ENCODE peak calls at places on chromosome 10, in five cellular contexts. One of them, this sample, is unnamed.

GRCh38 chr10:110355181-110355831 is 50.6 kb upstream of the SMNDC1 start:
- DNase-seq in A549: no peak
- DNase-seq in nephron progenitor cell: no peak
- DNase-seq in lower leg skin: no peak
- DNase-seq in cardiac fibroblast: no peak
- DNase-seq in this sample: no peak

GRCh38 chr10:1203216-1203615 is 147.0 kb downstream of the WDR37 start:
- DNase-seq in A549: no peak
- DNase-seq in nephron progenitor cell: no peak
- DNase-seq in lower leg skin: peak
- DNase-seq in cardiac fibroblast: no peak
- DNase-seq in this sample: no peak

GRCh38 chr10:124710266-124710881 is 33.8 kb downstream of the FAM53B start:
- DNase-seq in A549: no peak
- DNase-seq in nephron progenitor cell: no peak
- DNase-seq in lower leg skin: no peak
- DNase-seq in cardiac fibroblast: no peak
- DNase-seq in this sample: no peak

GRCh38 chr10:43904831-43905230 is 256.1 kb upstream of the ZNF32 start:
- DNase-seq in A549: no peak
- DNase-seq in nephron progenitor cell: no peak
- DNase-seq in lower leg skin: no peak
- DNase-seq in cardiac fibroblast: no peak
- DNase-seq in this sample: no peak

GRCh38 chr10:110165867-110166266 is 41.5 kb upstream of the MXI1 start:
- DNase-seq in A549: no peak
- DNase-seq in nephron progenitor cell: no peak
- DNase-seq in lower leg skin: peak
- DNase-seq in cardiac fibroblast: no peak
- DNase-seq in this sample: no peak

GRCh38 chr10:69802424-69803161 is 887 bp downstream of the COL13A1 start:
- DNase-seq in A549: no peak
- DNase-seq in nephron progenitor cell: peak
- DNase-seq in lower leg skin: no peak
- DNase-seq in cardiac fibroblast: peak
- DNase-seq in this sample: peak

GRCh38 chr10:130635528-130635927 is 499.3 kb downstream of the GLRX3 start:
- DNase-seq in A549: no peak
- DNase-seq in nephron progenitor cell: no peak
- DNase-seq in lower leg skin: peak
- DNase-seq in cardiac fibroblast: no peak
- DNase-seq in this sample: no peak

GRCh38 chr10:89632824-89633223 is 12.2 kb downstream of the PANK1 start:
- DNase-seq in A549: no peak
- DNase-seq in nephron progenitor cell: no peak
- DNase-seq in lower leg skin: no peak
- DNase-seq in cardiac fibroblast: no peak
- DNase-seq in this sample: no peak

GRCh38 chr10:47025540-47026300 is 114.5 kb downstream of the PTPN20 start:
- DNase-seq in A549: no peak
- DNase-seq in nephron progenitor cell: no peak
- DNase-seq in lower leg skin: peak
- DNase-seq in cardiac fibroblast: peak
- DNase-seq in this sample: peak

GRCh38 chr10:84095821-84096497 is 43.4 kb upstream of the GHITM start:
- DNase-seq in A549: no peak
- DNase-seq in nephron progenitor cell: no peak
- DNase-seq in lower leg skin: no peak
- DNase-seq in cardiac fibroblast: peak
- DNase-seq in this sample: no peak

GRCh38 chr10:72312865-72313391 is 39.2 kb downstream of the DDIT4 start:
- DNase-seq in A549: no peak
- DNase-seq in nephron progenitor cell: no peak
- DNase-seq in lower leg skin: no peak
- DNase-seq in cardiac fibroblast: no peak
- DNase-seq in this sample: no peak
- TF ChIP-seq CTCF in A549: no peak
- TF ChIP-seq CTCF in nephron progenitor cell: no peak
- TF ChIP-seq CTCF in lower leg skin: no peak
- TF ChIP-seq CTCF in cardiac fibroblast: no peak
- TF ChIP-seq CTCF in this sample: no peak

DNA sequence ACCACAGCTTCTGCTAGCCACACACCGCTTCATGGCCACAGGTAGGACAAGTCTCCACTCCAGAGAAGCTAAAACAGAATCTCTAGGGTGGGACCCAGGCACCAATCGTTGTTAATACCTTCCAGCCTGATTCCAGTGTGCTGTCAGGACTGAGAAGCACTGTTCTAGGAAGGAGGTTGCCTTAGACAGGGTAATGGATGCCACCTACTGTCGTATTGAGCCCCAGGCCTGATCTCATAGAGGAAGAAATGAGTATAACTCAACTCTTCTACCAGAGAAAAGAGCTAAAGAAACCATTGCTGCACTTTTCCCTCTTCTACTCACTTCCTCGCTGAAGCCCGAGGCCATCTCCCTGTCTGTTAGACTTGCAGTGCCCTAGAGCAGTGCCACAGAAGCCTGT is 31.8 kb downstream of the CNNM1 start:
- DNase-seq in A549: no peak
- DNase-seq in nephron progenitor cell: no peak
- DNase-seq in lower leg skin: no peak
- DNase-seq in cardiac fibroblast: no peak
- DNase-seq in this sample: no peak
- TF ChIP-seq CTCF in A549: peak
- TF ChIP-seq CTCF in nephron progenitor cell: no peak
- TF ChIP-seq CTCF in lower leg skin: no peak
- TF ChIP-seq CTCF in cardiac fibroblast: no peak
- TF ChIP-seq CTCF in this sample: no peak

DNA sequence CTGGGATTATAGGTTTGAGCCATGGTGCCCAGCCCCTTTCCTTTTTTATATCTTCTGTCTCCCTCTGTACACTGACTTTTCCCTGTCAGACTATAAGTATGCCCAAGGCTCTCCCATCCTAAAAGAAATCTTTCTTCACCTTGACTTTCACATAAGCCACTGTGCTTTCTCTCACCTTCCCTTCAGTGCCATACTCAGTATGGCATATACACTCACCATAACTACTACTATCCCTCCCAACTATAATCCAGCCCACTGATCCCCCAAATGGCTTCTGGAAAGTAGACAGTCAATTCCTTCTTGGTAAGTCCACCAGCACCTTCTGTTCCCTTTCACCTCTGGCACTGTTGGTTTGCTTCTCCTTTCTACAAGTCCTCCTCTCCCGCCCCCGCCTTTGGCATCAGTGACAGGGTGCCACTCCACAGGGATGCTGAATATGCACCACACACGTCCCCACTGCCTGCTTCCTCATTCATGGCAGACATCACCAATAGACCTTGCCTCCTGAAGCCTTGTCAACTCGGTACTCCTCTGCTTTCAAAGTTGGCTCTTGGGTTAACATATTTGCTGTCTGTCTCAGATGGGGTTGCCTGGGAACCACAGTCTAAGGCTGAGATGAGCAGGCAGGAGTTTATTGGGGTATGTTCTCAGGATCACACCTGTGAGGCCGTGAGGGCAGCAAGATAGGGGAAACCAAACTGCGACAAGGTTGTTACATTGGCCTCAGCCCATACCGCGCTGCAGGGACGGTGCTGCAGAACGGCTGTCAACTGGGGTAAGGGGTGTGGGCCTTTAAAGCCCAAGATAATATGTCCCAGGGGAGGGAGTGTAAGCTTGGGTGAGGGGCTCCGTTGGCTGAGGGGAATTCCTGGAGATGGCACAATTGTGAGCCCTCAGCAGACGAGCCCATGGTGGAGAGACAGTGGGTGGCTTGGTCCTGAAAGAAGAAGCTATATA is 7.2 kb upstream of the PSAP start:
- DNase-seq in A549: no peak
- DNase-seq in nephron progenitor cell: no peak
- DNase-seq in lower leg skin: peak
- DNase-seq in cardiac fibroblast: no peak
- DNase-seq in this sample: no peak
- TF ChIP-seq CTCF in A549: no peak
- TF ChIP-seq CTCF in nephron progenitor cell: no peak
- TF ChIP-seq CTCF in lower leg skin: no peak
- TF ChIP-seq CTCF in cardiac fibroblast: no peak
- TF ChIP-seq CTCF in this sample: no peak

DNA sequence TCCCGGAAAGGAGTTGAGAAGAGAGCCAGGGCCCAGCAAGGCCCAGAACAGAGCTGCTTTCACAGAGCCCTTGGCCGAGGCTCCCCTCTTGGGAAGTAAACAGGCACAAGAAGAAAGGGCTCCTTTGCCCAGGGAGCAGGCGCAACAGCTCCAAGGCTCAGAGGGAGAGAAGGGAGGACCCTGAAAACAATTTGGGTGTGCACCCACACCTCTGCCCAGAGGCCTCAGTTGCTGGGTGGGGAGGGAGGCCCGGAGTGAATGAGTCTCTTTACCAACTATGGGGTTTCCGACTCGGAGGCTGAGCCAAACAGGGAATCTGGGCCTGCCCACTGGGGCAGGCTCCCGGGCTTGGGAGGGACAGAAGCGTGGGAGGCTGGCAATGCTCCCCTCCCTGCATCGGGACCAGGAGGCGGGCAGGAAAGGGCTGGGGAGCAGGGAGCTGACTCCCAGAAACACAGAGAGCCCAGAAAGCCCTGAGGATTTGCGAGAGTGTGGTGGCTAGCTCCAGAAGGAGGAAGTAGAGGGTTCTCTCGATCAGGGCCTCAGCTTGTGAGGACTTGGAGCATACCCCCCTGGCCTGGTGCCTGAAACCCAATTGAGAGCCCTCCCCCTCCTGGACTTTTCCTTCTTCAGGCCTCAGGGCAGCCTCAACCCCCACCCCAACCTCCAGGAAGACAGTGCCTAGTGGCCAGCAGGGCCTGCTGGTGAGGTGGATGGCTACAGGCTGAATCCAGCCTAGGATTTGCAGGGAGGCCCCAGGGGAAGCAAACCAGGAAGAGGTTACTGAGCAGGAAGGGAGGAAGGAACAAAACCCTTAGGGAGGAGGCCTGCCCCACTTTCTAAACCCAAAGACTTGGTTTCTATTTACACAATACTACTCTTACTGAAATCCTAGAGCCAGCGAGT is 6.2 kb downstream of the C10orf105 start:
- DNase-seq in A549: no peak
- DNase-seq in nephron progenitor cell: no peak
- DNase-seq in lower leg skin: peak
- DNase-seq in cardiac fibroblast: peak
- DNase-seq in this sample: peak
- TF ChIP-seq CTCF in A549: no peak
- TF ChIP-seq CTCF in nephron progenitor cell: no peak
- TF ChIP-seq CTCF in lower leg skin: no peak
- TF ChIP-seq CTCF in cardiac fibroblast: peak
- TF ChIP-seq CTCF in this sample: peak

GRCh38 chr10:73509695-73510094 is 13.9 kb upstream of the PPP3CB start:
- DNase-seq in A549: no peak
- DNase-seq in nephron progenitor cell: no peak
- DNase-seq in lower leg skin: no peak
- DNase-seq in cardiac fibroblast: no peak
- DNase-seq in this sample: no peak
- TF ChIP-seq CTCF in A549: no peak
- TF ChIP-seq CTCF in nephron progenitor cell: no peak
- TF ChIP-seq CTCF in lower leg skin: no peak
- TF ChIP-seq CTCF in cardiac fibroblast: no peak
- TF ChIP-seq CTCF in this sample: no peak

GRCh38 chr10:93921338-93921737 is 27.6 kb downstream of the SLC35G1 start:
- DNase-seq in A549: no peak
- DNase-seq in nephron progenitor cell: no peak
- DNase-seq in lower leg skin: no peak
- DNase-seq in cardiac fibroblast: peak
- DNase-seq in this sample: no peak
- TF ChIP-seq CTCF in A549: peak
- TF ChIP-seq CTCF in nephron progenitor cell: peak
- TF ChIP-seq CTCF in lower leg skin: no peak
- TF ChIP-seq CTCF in cardiac fibroblast: peak
- TF ChIP-seq CTCF in this sample: peak